ENCODE peak calls at places on chromosomes 2 and 18, in six cellular contexts. One of them, this sample, is unnamed.

GRCh38 chr2:26640781-26641564 is at the start of gene CIB4:
- DNase-seq in K562: no peak
- DNase-seq in HepG2: no peak
- DNase-seq in SK-N-SH: no peak
- DNase-seq in HCT116: peak; percentile 4
- DNase-seq in GM12878: no peak
- DNase-seq in this sample: peak; percentile 79

GRCh38 chr18:14974576-14974975 is 226.6 kb downstream of the ANKRD30B start:
- DNase-seq in K562: no peak
- DNase-seq in HepG2: no peak
- DNase-seq in SK-N-SH: no peak
- DNase-seq in HCT116: no peak
- DNase-seq in GM12878: no peak
- DNase-seq in this sample: no peak

GRCh38 chr18:8987250-8987649 is 115.2 kb upstream of the NDUFV2 start:
- DNase-seq in K562: no peak
- DNase-seq in HepG2: no peak
- DNase-seq in SK-N-SH: no peak
- DNase-seq in HCT116: no peak
- DNase-seq in GM12878: no peak
- DNase-seq in this sample: no peak

GRCh38 chr2:228675042-228675441 is 493.6 kb upstream of the SPHKAP start:
- DNase-seq in K562: no peak
- DNase-seq in HepG2: no peak
- DNase-seq in SK-N-SH: no peak
- DNase-seq in HCT116: no peak
- DNase-seq in GM12878: no peak
- DNase-seq in this sample: no peak

GRCh38 chr18:26071020-26071419 is 19.4 kb downstream of the SS18 start:
- DNase-seq in K562: no peak
- DNase-seq in HepG2: no peak
- DNase-seq in SK-N-SH: no peak
- DNase-seq in HCT116: no peak
- DNase-seq in GM12878: no peak
- DNase-seq in this sample: no peak

GRCh38 chr18:56036673-56037072 is 448.7 kb upstream of the TCF4 start:
- DNase-seq in K562: no peak
- DNase-seq in HepG2: no peak
- DNase-seq in SK-N-SH: no peak
- DNase-seq in HCT116: no peak
- DNase-seq in GM12878: no peak
- DNase-seq in this sample: no peak

GRCh38 chr2:238240761-238241711 is 1.2 kb upstream of the HES6 start:
- DNase-seq in K562: peak; percentile 35
- DNase-seq in HepG2: no peak
- DNase-seq in SK-N-SH: no peak
- DNase-seq in HCT116: peak; percentile 41
- DNase-seq in GM12878: no peak
- DNase-seq in this sample: peak; percentile 82

GRCh38 chr2:32977228-32977758 is 30.5 kb downstream of the LTBP1 start:
- DNase-seq in K562: peak; percentile 43
- DNase-seq in HepG2: no peak
- DNase-seq in SK-N-SH: no peak
- DNase-seq in HCT116: peak; percentile 26
- DNase-seq in GM12878: no peak
- DNase-seq in this sample: no peak

GRCh38 chr18:49277395-49278036 is 182.9 kb downstream of the DYM start:
- DNase-seq in K562: no peak
- DNase-seq in HepG2: no peak
- DNase-seq in SK-N-SH: no peak
- DNase-seq in HCT116: no peak
- DNase-seq in GM12878: no peak
- DNase-seq in this sample: no peak

GRCh38 chr2:12091201-12091806 is 344.9 kb downstream of the LPIN1 start:
- DNase-seq in K562: no peak
- DNase-seq in HepG2: no peak
- DNase-seq in SK-N-SH: no peak
- DNase-seq in HCT116: no peak
- DNase-seq in GM12878: no peak
- DNase-seq in this sample: no peak

GRCh38 chr18:78865771-78866310 is 113.8 kb upstream of the SALL3 start:
- DNase-seq in K562: no peak
- DNase-seq in HepG2: no peak
- DNase-seq in SK-N-SH: no peak
- DNase-seq in HCT116: no peak
- DNase-seq in GM12878: no peak
- DNase-seq in this sample: no peak

GRCh38 chr2:72198532-72199241 is 51.0 kb upstream of the CYP26B1 start:
- DNase-seq in K562: no peak
- DNase-seq in HepG2: peak; percentile 34
- DNase-seq in SK-N-SH: no peak
- DNase-seq in HCT116: no peak
- DNase-seq in GM12878: no peak
- DNase-seq in this sample: no peak

GRCh38 chr2:236977199-236977883 is 108.3 kb upstream of the COPS8 start:
- DNase-seq in K562: no peak
- DNase-seq in HepG2: no peak
- DNase-seq in SK-N-SH: no peak
- DNase-seq in HCT116: no peak
- DNase-seq in GM12878: no peak
- DNase-seq in this sample: no peak

GRCh38 chr18:26536664-26537063 is 11.7 kb downstream of the KCTD1 start:
- DNase-seq in K562: no peak
- DNase-seq in HepG2: no peak
- DNase-seq in SK-N-SH: no peak
- DNase-seq in HCT116: no peak
- DNase-seq in GM12878: no peak
- DNase-seq in this sample: no peak

GRCh38 chr2:46763861-46764260 is 151.7 kb downstream of the MCFD2 start:
- DNase-seq in K562: no peak
- DNase-seq in HepG2: no peak
- DNase-seq in SK-N-SH: no peak
- DNase-seq in HCT116: no peak
- DNase-seq in GM12878: no peak
- DNase-seq in this sample: no peak

GRCh38 chr18:12399231-12399630 is 8.5 kb upstream of the PRELID3A start:
- DNase-seq in K562: no peak
- DNase-seq in HepG2: no peak
- DNase-seq in SK-N-SH: no peak
- DNase-seq in HCT116: no peak
- DNase-seq in GM12878: no peak
- DNase-seq in this sample: no peak

GRCh38 chr2:204437815-204438766 is 107.2 kb upstream of the PARD3B start:
- DNase-seq in K562: no peak
- DNase-seq in HepG2: peak; percentile 77
- DNase-seq in SK-N-SH: no peak
- DNase-seq in HCT116: no peak
- DNase-seq in GM12878: no peak
- DNase-seq in this sample: no peak

GRCh38 chr2:236623816-236624215 is 54.2 kb downstream of the ACKR3 start:
- DNase-seq in K562: no peak
- DNase-seq in HepG2: no peak
- DNase-seq in SK-N-SH: no peak
- DNase-seq in HCT116: no peak
- DNase-seq in GM12878: no peak
- DNase-seq in this sample: no peak

GRCh38 chr2:1553671-1554295 is 140.5 kb downstream of the TPO start:
- DNase-seq in K562: no peak
- DNase-seq in HepG2: no peak
- DNase-seq in SK-N-SH: no peak
- DNase-seq in HCT116: peak; percentile 7
- DNase-seq in GM12878: no peak
- DNase-seq in this sample: peak; percentile 22

GRCh38 chr18:63234432-63234831 is 85.1 kb downstream of the BCL2 start:
- DNase-seq in K562: no peak
- DNase-seq in HepG2: no peak
- DNase-seq in SK-N-SH: no peak
- DNase-seq in HCT116: no peak
- DNase-seq in GM12878: no peak
- DNase-seq in this sample: no peak

GRCh38 chr2:3637692-3638455 is 20.1 kb upstream of the ALLC start:
- DNase-seq in K562: no peak
- DNase-seq in HepG2: no peak
- DNase-seq in SK-N-SH: no peak
- DNase-seq in HCT116: no peak
- DNase-seq in GM12878: no peak
- DNase-seq in this sample: no peak

GRCh38 chr2:48605482-48606175 is 12.0 kb upstream of the GTF2A1L start:
- DNase-seq in K562: peak; percentile 69
- DNase-seq in HepG2: no peak
- DNase-seq in SK-N-SH: no peak
- DNase-seq in HCT116: no peak
- DNase-seq in GM12878: no peak
- DNase-seq in this sample: no peak

GRCh38 chr2:102603904-102604303 is 15.4 kb upstream of the SLC9A2 start:
- DNase-seq in K562: no peak
- DNase-seq in HepG2: no peak
- DNase-seq in SK-N-SH: no peak
- DNase-seq in HCT116: no peak
- DNase-seq in GM12878: no peak
- DNase-seq in this sample: no peak

GRCh38 chr18:58315739-58316215 is 271.8 kb downstream of the NEDD4L start:
- DNase-seq in K562: no peak
- DNase-seq in HepG2: peak; percentile 93
- DNase-seq in SK-N-SH: no peak
- DNase-seq in HCT116: peak; percentile 65
- DNase-seq in GM12878: no peak
- DNase-seq in this sample: no peak

GRCh38 chr2:138455691-138456090 is 45.9 kb upstream of the SPOPL start:
- DNase-seq in K562: no peak
- DNase-seq in HepG2: no peak
- DNase-seq in SK-N-SH: no peak
- DNase-seq in HCT116: no peak
- DNase-seq in GM12878: no peak
- DNase-seq in this sample: no peak

GRCh38 chr2:155223781-155224406 is 525.4 kb downstream of the KCNJ3 start:
- DNase-seq in K562: no peak
- DNase-seq in HepG2: peak; percentile 15
- DNase-seq in SK-N-SH: peak; percentile 9
- DNase-seq in HCT116: peak; percentile 26
- DNase-seq in GM12878: no peak
- DNase-seq in this sample: no peak

GRCh38 chr2:137957033-137957432 is 7.2 kb upstream of the HNMT start:
- DNase-seq in K562: no peak
- DNase-seq in HepG2: peak; percentile 80
- DNase-seq in SK-N-SH: no peak
- DNase-seq in HCT116: no peak
- DNase-seq in GM12878: no peak
- DNase-seq in this sample: no peak

GRCh38 chr2:69918391-69918790 is 3.5 kb downstream of the MXD1 start:
- DNase-seq in K562: no peak
- DNase-seq in HepG2: no peak
- DNase-seq in SK-N-SH: no peak
- DNase-seq in HCT116: no peak
- DNase-seq in GM12878: no peak
- DNase-seq in this sample: no peak

GRCh38 chr18:75358928-75359327 is 68.6 kb downstream of the SMIM21 start:
- DNase-seq in K562: no peak
- DNase-seq in HepG2: no peak
- DNase-seq in SK-N-SH: no peak
- DNase-seq in HCT116: no peak
- DNase-seq in GM12878: no peak
- DNase-seq in this sample: no peak

GRCh38 chr2:237591021-237591370 is 462 bp upstream of the RAB17 start:
- DNase-seq in K562: no peak
- DNase-seq in HepG2: peak; percentile 68
- DNase-seq in SK-N-SH: no peak
- DNase-seq in HCT116: peak; percentile 77
- DNase-seq in GM12878: no peak
- DNase-seq in this sample: peak; percentile 54

GRCh38 chr2:52974127-52974526 is 793.5 kb upstream of the CHAC2 start:
- DNase-seq in K562: no peak
- DNase-seq in HepG2: no peak
- DNase-seq in SK-N-SH: no peak
- DNase-seq in HCT116: no peak
- DNase-seq in GM12878: no peak
- DNase-seq in this sample: no peak

DNA sequence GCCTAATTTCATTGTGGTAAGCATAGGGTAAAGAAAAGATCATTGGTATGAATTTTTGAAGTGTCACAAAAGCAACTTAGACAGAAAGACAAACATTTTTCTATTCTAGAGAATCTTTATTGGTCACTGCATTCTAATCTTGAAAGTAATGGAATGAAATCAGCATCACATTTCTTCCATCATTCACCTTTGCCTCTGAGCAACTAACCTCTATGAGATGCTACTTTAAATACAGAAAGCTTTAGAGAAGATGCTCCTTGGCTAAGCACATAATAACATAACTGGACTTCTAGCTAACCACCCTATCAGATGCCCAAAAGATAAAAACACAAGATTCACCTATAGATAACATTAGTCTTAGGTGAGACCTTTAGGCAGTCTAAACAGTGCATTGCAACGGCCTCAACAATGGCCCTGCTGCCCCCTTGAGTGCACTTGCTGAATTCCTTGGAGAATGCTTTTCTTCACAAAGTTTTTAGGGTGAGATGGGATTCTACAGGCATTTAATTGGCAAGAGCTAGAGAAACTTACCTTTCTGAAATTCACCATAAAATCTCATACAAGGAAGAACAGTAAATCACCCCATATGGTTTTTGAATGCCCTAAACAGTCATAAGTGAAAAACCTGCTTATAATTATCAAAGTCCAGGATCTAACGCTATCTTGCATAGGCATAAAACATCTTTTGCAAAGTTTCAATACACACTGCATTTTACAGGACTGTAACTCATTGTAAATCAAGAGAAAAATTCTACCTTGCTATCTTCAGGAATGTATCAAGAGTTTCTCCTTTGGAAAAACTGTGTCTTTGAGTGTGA is 791.3 kb upstream of the CHAC2 start:
- DNase-seq in K562: no peak
- DNase-seq in HepG2: no peak
- DNase-seq in SK-N-SH: no peak
- DNase-seq in HCT116: peak; percentile 36
- DNase-seq in GM12878: no peak
- DNase-seq in this sample: no peak
- TF ChIP-seq JUND in K562: no peak
- TF ChIP-seq JUND in HepG2: no peak
- TF ChIP-seq JUND in SK-N-SH: no peak
- TF ChIP-seq JUND in HCT116: no peak
- TF ChIP-seq JUND in GM12878: no peak
- TF ChIP-seq JUND in this sample: no peak

GRCh38 chr2:207881902-207882301 is 112.2 kb upstream of the FZD5 start:
- DNase-seq in K562: no peak
- DNase-seq in HepG2: no peak
- DNase-seq in SK-N-SH: no peak
- DNase-seq in HCT116: no peak
- DNase-seq in GM12878: no peak
- DNase-seq in this sample: no peak
- TF ChIP-seq JUND in K562: no peak
- TF ChIP-seq JUND in HepG2: no peak
- TF ChIP-seq JUND in SK-N-SH: no peak
- TF ChIP-seq JUND in HCT116: no peak
- TF ChIP-seq JUND in GM12878: no peak
- TF ChIP-seq JUND in this sample: no peak

GRCh38 chr2:217837001-217837491 is 165.7 kb downstream of the TNS1 start:
- DNase-seq in K562: no peak
- DNase-seq in HepG2: peak; percentile 17
- DNase-seq in SK-N-SH: peak; percentile 58
- DNase-seq in HCT116: peak; percentile 42
- DNase-seq in GM12878: no peak
- DNase-seq in this sample: peak; percentile 12
- TF ChIP-seq JUND in K562: no peak
- TF ChIP-seq JUND in HepG2: no peak
- TF ChIP-seq JUND in SK-N-SH: no peak
- TF ChIP-seq JUND in HCT116: no peak
- TF ChIP-seq JUND in GM12878: no peak
- TF ChIP-seq JUND in this sample: no peak

GRCh38 chr18:24397131-24397693 is 412 bp downstream of the OSBPL1A start:
- DNase-seq in K562: no peak
- DNase-seq in HepG2: no peak
- DNase-seq in SK-N-SH: peak; percentile 60
- DNase-seq in HCT116: peak; percentile 45
- DNase-seq in GM12878: no peak
- DNase-seq in this sample: peak; percentile 71
- TF ChIP-seq JUND in K562: no peak
- TF ChIP-seq JUND in HepG2: no peak
- TF ChIP-seq JUND in SK-N-SH: no peak
- TF ChIP-seq JUND in HCT116: no peak
- TF ChIP-seq JUND in GM12878: no peak
- TF ChIP-seq JUND in this sample: no peak

This sample was measured in T47D.